ENCODE peak calls at places on chromosome 17, in seven cellular contexts. One of them, this sample, is unnamed.

GRCh38 chr17:4998027-4998665 is 396 bp downstream of the KIF1C start:
- DNase-seq in heart left ventricle: peak
- DNase-seq in A549: peak
- DNase-seq in colonic mucosa: peak
- DNase-seq in head of caudate nucleus: peak
- DNase-seq in occipital lobe: no peak
- DNase-seq in NCI-H1417: no peak
- DNase-seq in this sample: no peak

GRCh38 chr17:3935140-3935542 is 18.9 kb upstream of the P2RX1 start:
- DNase-seq in heart left ventricle: peak
- DNase-seq in A549: peak
- DNase-seq in colonic mucosa: peak
- DNase-seq in head of caudate nucleus: peak
- DNase-seq in occipital lobe: no peak
- DNase-seq in NCI-H1417: peak
- DNase-seq in this sample: peak

GRCh38 chr17:38864636-38865398 is 5.0 kb upstream of the LASP1 start:
- DNase-seq in heart left ventricle: no peak
- DNase-seq in A549: no peak
- DNase-seq in colonic mucosa: no peak
- DNase-seq in head of caudate nucleus: no peak
- DNase-seq in occipital lobe: no peak
- DNase-seq in NCI-H1417: no peak
- DNase-seq in this sample: no peak

GRCh38 chr17:41705271-41705991 is 6.7 kb upstream of the GAST start:
- DNase-seq in heart left ventricle: no peak
- DNase-seq in A549: no peak
- DNase-seq in colonic mucosa: no peak
- DNase-seq in head of caudate nucleus: no peak
- DNase-seq in occipital lobe: no peak
- DNase-seq in NCI-H1417: no peak
- DNase-seq in this sample: no peak

GRCh38 chr17:79965806-79966205 is 69.9 kb downstream of the TBC1D16 start:
- DNase-seq in heart left ventricle: no peak
- DNase-seq in A549: no peak
- DNase-seq in colonic mucosa: no peak
- DNase-seq in head of caudate nucleus: peak
- DNase-seq in occipital lobe: peak
- DNase-seq in NCI-H1417: no peak
- DNase-seq in this sample: no peak

GRCh38 chr17:55446581-55447205 is 25.1 kb upstream of the MMD start:
- DNase-seq in heart left ventricle: no peak
- DNase-seq in A549: no peak
- DNase-seq in colonic mucosa: no peak
- DNase-seq in head of caudate nucleus: no peak
- DNase-seq in occipital lobe: no peak
- DNase-seq in NCI-H1417: no peak
- DNase-seq in this sample: no peak

GRCh38 chr17:75807861-75808260 is 23.3 kb downstream of the UNK start:
- DNase-seq in heart left ventricle: no peak
- DNase-seq in A549: no peak
- DNase-seq in colonic mucosa: no peak
- DNase-seq in head of caudate nucleus: no peak
- DNase-seq in occipital lobe: no peak
- DNase-seq in NCI-H1417: no peak
- DNase-seq in this sample: no peak

GRCh38 chr17:19645608-19646250 is 2.8 kb upstream of the ALDH3A2 start:
- DNase-seq in heart left ventricle: no peak
- DNase-seq in A549: peak
- DNase-seq in colonic mucosa: peak
- DNase-seq in head of caudate nucleus: peak
- DNase-seq in occipital lobe: peak
- DNase-seq in NCI-H1417: no peak
- DNase-seq in this sample: peak

GRCh38 chr17:66054242-66054641 is 137.7 kb downstream of the CEP112 start:
- DNase-seq in heart left ventricle: no peak
- DNase-seq in A549: no peak
- DNase-seq in colonic mucosa: no peak
- DNase-seq in head of caudate nucleus: no peak
- DNase-seq in occipital lobe: no peak
- DNase-seq in NCI-H1417: no peak
- DNase-seq in this sample: no peak

GRCh38 chr17:39098474-39099090 is 52.9 kb downstream of the PLXDC1 start:
- DNase-seq in heart left ventricle: no peak
- DNase-seq in A549: no peak
- DNase-seq in colonic mucosa: no peak
- DNase-seq in head of caudate nucleus: no peak
- DNase-seq in occipital lobe: no peak
- DNase-seq in NCI-H1417: no peak
- DNase-seq in this sample: peak

GRCh38 chr17:43820759-43821158 is 12.2 kb downstream of the MPP3 start:
- DNase-seq in heart left ventricle: no peak
- DNase-seq in A549: no peak
- DNase-seq in colonic mucosa: no peak
- DNase-seq in head of caudate nucleus: no peak
- DNase-seq in occipital lobe: no peak
- DNase-seq in NCI-H1417: no peak
- DNase-seq in this sample: no peak

GRCh38 chr17:81927145-81927652 is 336 bp downstream of the MAFG start:
- DNase-seq in heart left ventricle: no peak
- DNase-seq in A549: no peak
- DNase-seq in colonic mucosa: no peak
- DNase-seq in head of caudate nucleus: no peak
- DNase-seq in occipital lobe: no peak
- DNase-seq in NCI-H1417: no peak
- DNase-seq in this sample: no peak

GRCh38 chr17:66551839-66552238 is 249.4 kb downstream of the PRKCA start:
- DNase-seq in heart left ventricle: no peak
- DNase-seq in A549: no peak
- DNase-seq in colonic mucosa: no peak
- DNase-seq in head of caudate nucleus: no peak
- DNase-seq in occipital lobe: no peak
- DNase-seq in NCI-H1417: no peak
- DNase-seq in this sample: no peak

This sample was measured in small intestine.